ENCODE peak calls at places on chromosomes 2 and 18, in ten cellular contexts. L is hepatocyte; G is CD8-positive, alpha-beta memory T cell; K is aorta; C is NT2/D1; P is psoas muscle; Z is fibroblast of pulmonary artery; R is K562; F is H1; W is CD4-positive, CD25-positive, alpha-beta regulatory T cell. Q is an unnamed sample.

GRCh38 chr18:13746636-13747035 is 20.2 kb downstream of the RNMT start:
- DNase-seq in F (no peak), R (no peak), W (no peak), K (no peak), C (no peak), G (no peak), L (no peak), P (no peak), Z (no peak), Q (no peak)

GRCh38 chr2:85814802-85815550 is 61.2 kb downstream of the ATOH8 start:
- DNase-seq in F (no peak), R (no peak), P (no peak), Z (no peak), K (no peak), W (no peak), L (no peak), G (no peak), C (no peak), Q (no peak)

GRCh38 chr2:46002507-46002883 is 294.7 kb upstream of the EPAS1 start:
- DNase-seq in Z (peak), C (no peak), P (no peak), F (no peak), W (no peak), L (peak), K (no peak), G (no peak), R (no peak), Q (no peak)

GRCh38 chr2:236569593-236569973 is at the start of gene ACKR3:
- DNase-seq in Z (peak), C (peak), F (peak), R (peak), G (peak), K (peak), L (peak), P (peak), W (peak), Q (peak)

GRCh38 chr2:8138923-8139667 is 542.8 kb upstream of the ID2 start:
- DNase-seq in R (no peak), L (no peak), C (no peak), F (no peak), W (no peak), G (no peak), P (peak), K (peak), Z (peak), Q (no peak)

GRCh38 chr2:112157472-112157871 is 19.3 kb downstream of the FBLN7 start:
- DNase-seq in K (no peak), W (no peak), G (no peak), P (no peak), F (no peak), R (no peak), L (no peak), C (no peak), Z (no peak), Q (no peak)

GRCh38 chr18:74283255-74283554 is 8.6 kb downstream of the CYB5A start:
- DNase-seq in W (no peak), K (no peak), R (no peak), Z (no peak), P (no peak), G (no peak), C (no peak), L (no peak), F (no peak), Q (no peak)

GRCh38 chr18:27942706-27943105 is 234.2 kb downstream of the CDH2 start:
- DNase-seq in W (no peak), R (no peak), K (no peak), G (no peak), C (no peak), P (no peak), Z (peak), F (no peak), L (no peak), Q (no peak)

GRCh38 chr2:242063364-242064249 is 194.1 kb downstream of the RTP5 start:
- DNase-seq in R (no peak), L (no peak), F (no peak), P (no peak), Z (no peak), C (peak), G (no peak), W (no peak), K (no peak), Q (no peak)

DNA sequence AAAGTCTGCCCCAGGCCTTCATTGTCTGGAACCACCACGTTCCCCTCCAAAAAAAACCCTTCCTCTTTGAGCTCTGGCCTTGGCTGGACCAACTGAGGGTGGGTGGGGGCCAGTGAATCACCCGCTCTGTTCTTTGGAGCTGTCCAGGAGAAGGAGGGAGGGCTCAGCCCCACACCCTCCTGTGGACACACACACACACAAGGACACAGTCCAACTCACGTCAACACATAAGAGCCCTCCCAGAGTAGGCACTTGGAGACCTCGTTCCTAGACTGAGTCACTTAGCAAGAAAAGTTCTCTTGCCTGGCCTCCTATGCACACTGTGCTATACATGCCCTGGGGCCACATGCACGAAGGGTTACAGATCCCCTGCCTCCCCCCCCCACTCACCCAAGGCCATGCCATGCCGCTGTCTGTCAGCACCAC is 1.2 kb upstream of the TNS1 start:
- DNase-seq in G (no peak), C (no peak), L (peak), P (peak), W (no peak), K (peak), R (no peak), F (no peak), Z (peak), Q (peak)
- H3K4me3 ChIP-seq in G (no peak), C (no peak), L (no peak), P (no peak), W (no peak), K (no peak), R (no peak), F (no peak), Z (no peak), Q (no peak)

GRCh38 chr18:79335833-79336360 is 59.8 kb upstream of the NFATC1 start:
- DNase-seq in K (no peak), R (no peak), G (no peak), C (no peak), P (no peak), L (no peak), F (no peak), W (no peak), Z (no peak), Q (no peak)
- H3K4me3 ChIP-seq in K (no peak), R (no peak), G (no peak), C (no peak), P (no peak), L (no peak), F (no peak), W (no peak), Z (no peak), Q (no peak)

DNA sequence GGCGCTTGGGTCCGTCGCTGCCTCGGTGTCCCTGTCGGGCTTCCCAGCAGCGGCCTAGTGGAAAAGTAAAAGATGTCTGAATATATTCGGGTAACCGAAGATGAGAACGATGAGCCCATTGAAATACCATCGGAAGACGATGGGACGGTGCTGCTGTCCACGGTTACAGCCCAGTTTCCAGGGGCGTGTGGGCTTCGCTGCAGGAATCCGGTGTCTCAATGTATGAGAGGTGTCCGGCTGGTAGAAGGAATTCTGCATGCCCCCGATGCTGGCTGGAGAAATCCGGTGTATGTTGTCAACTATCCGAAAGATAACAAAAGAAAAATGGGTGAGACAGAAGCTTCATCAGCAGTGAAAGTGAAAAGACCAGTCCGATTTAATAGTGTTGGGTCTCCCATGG is 8.0 kb downstream of the HES6 start:
- DNase-seq in W (no peak), C (no peak), G (no peak), L (no peak), R (no peak), K (no peak), P (no peak), Z (no peak), F (no peak), Q (no peak)
- H3K4me3 ChIP-seq in W (no peak), C (peak), G (no peak), L (no peak), R (peak), K (no peak), P (peak), Z (peak), F (peak), Q (peak)

DNA sequence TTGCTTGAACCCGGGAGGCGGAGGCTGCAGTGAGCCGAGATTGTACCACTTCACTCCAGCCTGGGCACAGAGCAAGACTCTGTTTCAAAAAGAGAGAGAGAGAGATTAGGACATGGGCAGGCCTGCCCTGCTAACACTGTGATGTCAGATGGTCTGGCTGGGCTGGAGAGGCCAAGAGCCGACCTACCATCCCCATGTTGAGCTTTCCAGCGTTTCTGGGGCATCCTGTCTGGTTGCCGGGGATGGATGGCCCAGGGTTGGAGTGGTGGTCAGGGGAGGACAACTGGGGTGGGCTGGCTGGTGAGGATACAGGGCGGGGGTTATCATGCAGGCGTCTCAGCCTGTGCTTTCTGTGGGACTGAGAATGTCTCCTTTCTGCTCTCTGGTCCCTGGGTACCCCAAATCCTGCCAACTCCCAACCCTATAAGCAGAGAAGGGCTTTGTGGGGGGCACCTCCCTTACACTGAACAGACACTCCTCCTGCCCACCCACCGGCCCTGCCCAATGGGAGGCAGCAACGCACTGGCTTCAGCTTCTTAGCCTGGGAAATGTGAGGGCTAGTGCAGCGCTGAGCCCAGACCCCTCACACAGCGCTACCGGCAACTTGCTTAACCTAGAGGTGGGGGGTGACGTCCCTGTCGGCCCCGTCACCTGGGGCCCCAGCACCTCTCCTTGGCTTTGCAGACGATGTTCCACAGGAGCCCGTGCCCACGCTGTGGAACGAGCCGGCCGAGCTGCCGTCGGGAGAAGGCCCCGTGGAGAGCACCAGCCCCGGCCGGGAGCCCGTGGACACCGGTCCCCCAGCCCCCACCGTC is 5.4 kb downstream of the SNORC start:
- DNase-seq in Z (no peak), R (no peak), F (no peak), G (peak), P (no peak), K (peak), C (no peak), L (peak), W (no peak), Q (peak)
- H3K4me3 ChIP-seq in Z (no peak), R (no peak), F (peak), G (no peak), P (peak), K (no peak), C (peak), L (peak), W (no peak), Q (peak)

GRCh38 chr2:239035997-239036731 is 188.3 kb downstream of the TWIST2 start:
- DNase-seq in F (no peak), K (peak), R (no peak), L (no peak), W (peak), P (no peak), Z (no peak), C (no peak), G (no peak), Q (no peak)

GRCh38 chr2:239038773-239039478 is 191.0 kb downstream of the TWIST2 start:
- DNase-seq in W (no peak), F (no peak), G (no peak), C (no peak), R (no peak), P (no peak), L (no peak), Z (no peak), K (no peak), Q (no peak)

GRCh38 chr2:239039479-239039861 is 191.6 kb downstream of the TWIST2 start:
- DNase-seq in L (no peak), Z (no peak), K (peak), W (no peak), G (no peak), C (no peak), R (no peak), F (no peak), P (no peak), Q (no peak)

GRCh38 chr2:239036819-239037558 is 189.1 kb downstream of the TWIST2 start:
- DNase-seq in Z (no peak), P (no peak), C (no peak), F (no peak), R (no peak), K (peak), W (no peak), L (no peak), G (no peak), Q (no peak)

GRCh38 chr2:239037559-239037910 is 189.7 kb downstream of the TWIST2 start:
- DNase-seq in P (no peak), F (no peak), L (no peak), Z (no peak), G (no peak), K (peak), W (no peak), R (no peak), C (no peak), Q (no peak)
- H3K4me3 ChIP-seq in P (no peak), F (no peak), L (no peak), Z (no peak), G (no peak), K (no peak), W (no peak), R (no peak), C (no peak), Q (no peak)

GRCh38 chr2:102187191-102188150 is 648 bp downstream of the IL1RL2 start:
- DNase-seq in Z (peak), L (peak), G (peak), W (peak), C (no peak), R (no peak), F (no peak), P (peak), K (peak), Q (peak)
- H3K4me3 ChIP-seq in Z (peak), L (no peak), G (peak), W (peak), C (peak), R (no peak), F (peak), P (peak), K (peak), Q (peak)

Q was measured in testis.